ENCODE peak calls at places on chromosomes 11 and 22, in seven cellular contexts. X, U, W, V, D, K and Y are unnamed samples.

GRCh38 chr11:36309779-36310178 is 13.7 kb downstream of the PRR5L start:
- DNase-seq in X (no peak), U (no peak), W (no peak), V (no peak), D (no peak), K (no peak), Y (no peak)

GRCh38 chr11:1822648-1823375 is 12.0 kb upstream of the SYT8 start:
- DNase-seq in X (no peak), U (no peak), W (no peak), V (no peak), D (no peak), K (no peak), Y (no peak)

GRCh38 chr11:126647735-126648134 is 292.2 kb downstream of the ST3GAL4 start:
- DNase-seq in X (no peak), U (no peak), W (no peak), V (peak), D (no peak), K (no peak), Y (no peak)

GRCh38 chr11:70555092-70555491 is 156.8 kb downstream of the CTTN start:
- DNase-seq in X (no peak), U (no peak), W (no peak), V (no peak), D (no peak), K (no peak), Y (no peak)

GRCh38 chr11:111363985-111364384 is 15.1 kb downstream of the POU2AF1 start:
- DNase-seq in X (no peak), U (no peak), W (no peak), V (no peak), D (no peak), K (no peak), Y (no peak)

GRCh38 chr11:67301951-67302516 is 1.3 kb upstream of the SSH3 start:
- DNase-seq in X (peak), U (peak), W (no peak), V (peak), D (peak), K (no peak), Y (peak)

GRCh38 chr11:128582496-128583366 is 4.6 kb downstream of the ETS1 start:
- DNase-seq in X (peak), U (no peak), W (no peak), V (peak), D (no peak), K (no peak), Y (no peak)

GRCh38 chr11:125441648-125442410 is 54.2 kb downstream of the FEZ1 start:
- DNase-seq in X (no peak), U (no peak), W (no peak), V (no peak), D (no peak), K (no peak), Y (no peak)

GRCh38 chr11:108697872-108698473 is 33.1 kb downstream of the DDX10 start:
- DNase-seq in X (peak), U (peak), W (no peak), V (peak), D (peak), K (no peak), Y (peak)

GRCh38 chr11:61754534-61755482 is 2.4 kb downstream of the MYRF start:
- DNase-seq in X (no peak), U (no peak), W (no peak), V (no peak), D (no peak), K (no peak), Y (no peak)

GRCh38 chr11:72789493-72790131 is 4.2 kb downstream of the STARD10 start:
- DNase-seq in X (no peak), U (no peak), W (no peak), V (peak), D (no peak), K (no peak), Y (no peak)

GRCh38 chr11:118434123-118434552 is 2.2 kb upstream of the KMT2A start:
- DNase-seq in X (no peak), U (no peak), W (no peak), V (peak), D (peak), K (no peak), Y (no peak)

GRCh38 chr11:58674609-58675008 is 52.1 kb downstream of the CNTF start:
- DNase-seq in X (peak), U (no peak), W (no peak), V (no peak), D (no peak), K (no peak), Y (no peak)

GRCh38 chr11:126317681-126318641 is 14.1 kb downstream of the DCPS start:
- DNase-seq in X (no peak), U (no peak), W (no peak), V (peak), D (peak), K (no peak), Y (peak)

GRCh38 chr22:46007848-46008261 is 30.9 kb upstream of the WNT7B start:
- DNase-seq in X (peak), U (no peak), W (no peak), V (peak), D (peak), K (no peak), Y (peak)

GRCh38 chr22:28799834-28800307 is 498 bp downstream of the XBP1 start:
- DNase-seq in X (no peak), U (peak), W (peak), V (peak), D (no peak), K (no peak), Y (peak)

GRCh38 chr22:43110927-43111623 is 525 bp downstream of the BIK start:
- DNase-seq in X (peak), U (no peak), W (peak), V (no peak), D (peak), K (no peak), Y (peak)

GRCh38 chr11:66595245-66595904 is 2.4 kb downstream of the CCS start:
- DNase-seq in X (no peak), U (no peak), W (no peak), V (no peak), D (no peak), K (no peak), Y (no peak)

GRCh38 chr22:22357024-22357868 is 112.7 kb downstream of the VPREB1 start:
- DNase-seq in X (peak), U (peak), W (peak), V (peak), D (peak), K (peak), Y (peak)